ENCODE peak calls at places on chromosome 12, in seven cellular contexts. One of them, this sample, is unnamed.

GRCh38 chr12:80838708-80839107 is 99.0 kb downstream of the LIN7A start:
- DNase-seq in heart right ventricle: peak; percentile 11
- DNase-seq in upper lobe of left lung: peak; percentile 45
- DNase-seq in tibial artery: no peak
- DNase-seq in right lobe of liver: no peak
- DNase-seq in tibial nerve: no peak
- DNase-seq in astrocyte: peak; percentile 56
- DNase-seq in this sample: no peak

GRCh38 chr12:111100003-111100402 is 179.6 kb upstream of the MYL2 start:
- DNase-seq in heart right ventricle: no peak
- DNase-seq in upper lobe of left lung: no peak
- DNase-seq in tibial artery: no peak
- DNase-seq in right lobe of liver: no peak
- DNase-seq in tibial nerve: no peak
- DNase-seq in astrocyte: no peak
- DNase-seq in this sample: no peak

GRCh38 chr12:11460343-11461023 is 65.1 kb upstream of the PRB2 start:
- DNase-seq in heart right ventricle: no peak
- DNase-seq in upper lobe of left lung: no peak
- DNase-seq in tibial artery: no peak
- DNase-seq in right lobe of liver: no peak
- DNase-seq in tibial nerve: no peak
- DNase-seq in astrocyte: no peak
- DNase-seq in this sample: peak; percentile 46

GRCh38 chr12:4679711-4680110 is 30.8 kb downstream of the NDUFA9 start:
- DNase-seq in heart right ventricle: no peak
- DNase-seq in upper lobe of left lung: no peak
- DNase-seq in tibial artery: no peak
- DNase-seq in right lobe of liver: no peak
- DNase-seq in tibial nerve: no peak
- DNase-seq in astrocyte: no peak
- DNase-seq in this sample: no peak

GRCh38 chr12:50564948-50565297 is 60.1 kb downstream of the DIP2B start:
- DNase-seq in heart right ventricle: no peak
- DNase-seq in upper lobe of left lung: no peak
- DNase-seq in tibial artery: no peak
- DNase-seq in right lobe of liver: no peak
- DNase-seq in tibial nerve: no peak
- DNase-seq in astrocyte: no peak
- DNase-seq in this sample: no peak

GRCh38 chr12:75603475-75603874 is 92.1 kb upstream of the KRR1 start:
- DNase-seq in heart right ventricle: no peak
- DNase-seq in upper lobe of left lung: no peak
- DNase-seq in tibial artery: no peak
- DNase-seq in right lobe of liver: no peak
- DNase-seq in tibial nerve: no peak
- DNase-seq in astrocyte: peak; percentile 19
- DNase-seq in this sample: no peak

GRCh38 chr12:104632724-104633181 is 176.0 kb downstream of the CHST11 start:
- DNase-seq in heart right ventricle: no peak
- DNase-seq in upper lobe of left lung: no peak
- DNase-seq in tibial artery: no peak
- DNase-seq in right lobe of liver: no peak
- DNase-seq in tibial nerve: no peak
- DNase-seq in astrocyte: peak; percentile 76
- DNase-seq in this sample: no peak

GRCh38 chr12:49288412-49288853 is 6.5 kb upstream of the PRPH start:
- DNase-seq in heart right ventricle: no peak
- DNase-seq in upper lobe of left lung: peak; percentile 56
- DNase-seq in tibial artery: peak; percentile 62
- DNase-seq in right lobe of liver: no peak
- DNase-seq in tibial nerve: peak; percentile 69
- DNase-seq in astrocyte: no peak
- DNase-seq in this sample: peak; percentile 68

GRCh38 chr12:126617312-126617711 is 1552.1 kb downstream of the AACS start:
- DNase-seq in heart right ventricle: no peak
- DNase-seq in upper lobe of left lung: no peak
- DNase-seq in tibial artery: no peak
- DNase-seq in right lobe of liver: no peak
- DNase-seq in tibial nerve: no peak
- DNase-seq in astrocyte: no peak
- DNase-seq in this sample: no peak

GRCh38 chr12:113246478-113247122 is 25.3 kb downstream of the TPCN1 start:
- DNase-seq in heart right ventricle: no peak
- DNase-seq in upper lobe of left lung: peak; percentile 35
- DNase-seq in tibial artery: no peak
- DNase-seq in right lobe of liver: peak; percentile 67
- DNase-seq in tibial nerve: no peak
- DNase-seq in astrocyte: no peak
- DNase-seq in this sample: no peak

GRCh38 chr12:125518074-125518473 is 452.8 kb downstream of the AACS start:
- DNase-seq in heart right ventricle: no peak
- DNase-seq in upper lobe of left lung: no peak
- DNase-seq in tibial artery: no peak
- DNase-seq in right lobe of liver: no peak
- DNase-seq in tibial nerve: no peak
- DNase-seq in astrocyte: peak; percentile 18
- DNase-seq in this sample: no peak

GRCh38 chr12:128818065-128819022 is 5.4 kb downstream of the SLC15A4 start:
- DNase-seq in heart right ventricle: no peak
- DNase-seq in upper lobe of left lung: no peak
- DNase-seq in tibial artery: no peak
- DNase-seq in right lobe of liver: no peak
- DNase-seq in tibial nerve: no peak
- DNase-seq in astrocyte: peak; percentile 79
- DNase-seq in this sample: peak; percentile 33

GRCh38 chr12:132700212-132700913 is 10.3 kb upstream of the PGAM5 start:
- DNase-seq in heart right ventricle: no peak
- DNase-seq in upper lobe of left lung: no peak
- DNase-seq in tibial artery: no peak
- DNase-seq in right lobe of liver: no peak
- DNase-seq in tibial nerve: no peak
- DNase-seq in astrocyte: peak; percentile 31
- DNase-seq in this sample: no peak

GRCh38 chr12:88225776-88226175 is 83.7 kb downstream of the TMTC3 start:
- DNase-seq in heart right ventricle: no peak
- DNase-seq in upper lobe of left lung: no peak
- DNase-seq in tibial artery: no peak
- DNase-seq in right lobe of liver: no peak
- DNase-seq in tibial nerve: no peak
- DNase-seq in astrocyte: no peak
- DNase-seq in this sample: no peak

GRCh38 chr12:51482808-51483532 is 58.3 kb downstream of the SLC4A8 start:
- DNase-seq in heart right ventricle: no peak
- DNase-seq in upper lobe of left lung: no peak
- DNase-seq in tibial artery: no peak
- DNase-seq in right lobe of liver: no peak
- DNase-seq in tibial nerve: no peak
- DNase-seq in astrocyte: no peak
- DNase-seq in this sample: no peak

GRCh38 chr12:3061129-3061857 is 15.9 kb upstream of the TSPAN9 start:
- DNase-seq in heart right ventricle: no peak
- DNase-seq in upper lobe of left lung: no peak
- DNase-seq in tibial artery: no peak
- DNase-seq in right lobe of liver: no peak
- DNase-seq in tibial nerve: no peak
- DNase-seq in astrocyte: peak; percentile 41
- DNase-seq in this sample: no peak
- H3K27ac ChIP-seq in heart right ventricle: no peak overlapping the region
- H3K27ac ChIP-seq in upper lobe of left lung: no peak overlapping the region
- H3K27ac ChIP-seq in tibial artery: no peak overlapping the region
- H3K27ac ChIP-seq in right lobe of liver: no peak overlapping the region
- H3K27ac ChIP-seq in tibial nerve: no peak overlapping the region
- H3K27ac ChIP-seq in astrocyte: no peak overlapping the region
- H3K27ac ChIP-seq in this sample: no peak overlapping the region

GRCh38 chr12:42588981-42589464 is 523 bp downstream of the PRICKLE1 start:
- DNase-seq in heart right ventricle: peak; percentile 62
- DNase-seq in upper lobe of left lung: peak; percentile 31
- DNase-seq in tibial artery: peak; percentile 67
- DNase-seq in right lobe of liver: peak; percentile 25
- DNase-seq in tibial nerve: no peak
- DNase-seq in astrocyte: no peak
- DNase-seq in this sample: peak; percentile 43
- TF ChIP-seq CTCF in heart right ventricle: peak; percentile 58
- TF ChIP-seq CTCF in upper lobe of left lung: peak; percentile 34
- TF ChIP-seq CTCF in tibial artery: peak; percentile 41
- TF ChIP-seq CTCF in right lobe of liver: no peak
- TF ChIP-seq CTCF in tibial nerve: peak; percentile 52
- TF ChIP-seq CTCF in astrocyte: peak; percentile 33
- TF ChIP-seq CTCF in this sample: peak; percentile 89

DNA sequence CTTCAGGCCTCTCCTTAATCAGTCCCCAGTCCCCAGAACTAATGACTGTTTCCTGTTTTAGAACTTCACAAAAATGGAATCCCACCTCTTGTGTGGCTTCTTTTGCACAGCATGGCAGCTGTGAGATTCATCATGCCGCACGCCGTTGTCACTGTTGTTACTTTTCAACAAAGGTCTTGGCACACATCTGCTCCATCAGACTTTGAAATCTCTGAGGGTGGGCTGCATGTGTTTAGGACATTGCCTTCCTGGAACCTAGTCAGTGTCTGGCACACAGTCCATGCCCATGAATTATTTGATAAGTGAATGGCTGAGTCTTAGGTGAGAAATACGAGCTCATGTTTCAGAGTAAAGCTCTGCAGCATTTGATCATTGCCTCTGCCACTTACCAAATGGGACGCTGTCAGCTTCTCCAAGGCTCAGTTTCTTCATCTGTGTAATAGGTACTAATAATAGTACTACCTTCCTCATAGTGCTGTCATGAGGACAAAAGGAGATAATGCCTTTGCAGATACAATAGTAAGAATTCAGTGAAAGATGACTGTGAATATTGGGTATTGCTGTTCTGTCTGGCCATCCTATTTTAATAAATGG is 90.4 kb downstream of the SRRM4 start:
- DNase-seq in heart right ventricle: no peak
- DNase-seq in upper lobe of left lung: no peak
- DNase-seq in tibial artery: no peak
- DNase-seq in right lobe of liver: no peak
- DNase-seq in tibial nerve: no peak
- DNase-seq in astrocyte: no peak
- DNase-seq in this sample: no peak
- H3K27ac ChIP-seq in heart right ventricle: no peak overlapping the region
- H3K27ac ChIP-seq in upper lobe of left lung: no peak overlapping the region
- H3K27ac ChIP-seq in tibial artery: no peak overlapping the region
- H3K27ac ChIP-seq in right lobe of liver: no peak overlapping the region
- H3K27ac ChIP-seq in tibial nerve: no peak overlapping the region
- H3K27ac ChIP-seq in astrocyte: no peak overlapping the region
- H3K27ac ChIP-seq in this sample: no peak overlapping the region

DNA sequence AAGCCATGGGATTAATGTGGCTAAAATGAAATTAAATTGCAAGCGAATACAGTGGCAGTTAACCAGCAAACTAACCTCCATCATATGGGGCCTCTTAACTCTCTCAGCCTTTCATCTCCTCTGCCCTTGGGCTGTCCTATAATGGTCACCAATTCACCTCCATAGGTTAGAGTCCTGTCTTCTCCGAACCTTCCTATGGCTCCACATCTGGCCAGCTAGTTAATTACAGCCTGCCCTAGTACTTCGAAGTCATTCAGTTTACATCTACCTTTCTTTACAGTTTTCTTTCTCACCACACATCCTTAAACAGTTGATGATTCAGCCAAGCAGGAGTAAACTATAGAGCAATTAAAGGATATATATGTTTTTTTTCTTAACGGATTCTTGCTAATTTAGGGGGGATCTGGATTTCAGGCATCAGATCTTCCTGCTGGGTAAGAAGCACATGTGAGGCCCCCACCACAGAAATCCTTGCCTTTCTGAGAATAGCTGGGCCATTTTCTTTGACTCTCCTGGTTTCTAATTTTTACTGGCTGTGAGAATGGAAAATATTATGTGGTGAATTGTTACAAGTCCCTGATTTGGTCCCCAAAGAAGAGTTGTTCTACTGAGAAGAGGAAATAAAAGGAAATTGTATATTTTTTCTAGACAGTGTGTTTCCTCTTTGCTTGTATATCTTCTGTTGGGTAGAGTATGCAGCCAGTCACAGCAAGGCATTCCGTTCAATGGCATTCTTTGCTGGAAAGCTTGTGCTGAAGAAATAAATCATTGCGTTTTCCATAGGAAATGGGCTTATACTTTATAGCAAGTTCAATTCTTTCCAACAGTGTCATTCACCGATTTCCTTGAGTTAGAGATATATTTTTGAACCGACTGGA is 16.7 kb downstream of the HMGA2 start:
- DNase-seq in heart right ventricle: no peak
- DNase-seq in upper lobe of left lung: no peak
- DNase-seq in tibial artery: no peak
- DNase-seq in right lobe of liver: no peak
- DNase-seq in tibial nerve: no peak
- DNase-seq in astrocyte: no peak
- DNase-seq in this sample: no peak
- TF ChIP-seq CTCF in heart right ventricle: no peak
- TF ChIP-seq CTCF in upper lobe of left lung: no peak
- TF ChIP-seq CTCF in tibial artery: no peak
- TF ChIP-seq CTCF in right lobe of liver: no peak
- TF ChIP-seq CTCF in tibial nerve: no peak
- TF ChIP-seq CTCF in astrocyte: no peak
- TF ChIP-seq CTCF in this sample: no peak

DNA sequence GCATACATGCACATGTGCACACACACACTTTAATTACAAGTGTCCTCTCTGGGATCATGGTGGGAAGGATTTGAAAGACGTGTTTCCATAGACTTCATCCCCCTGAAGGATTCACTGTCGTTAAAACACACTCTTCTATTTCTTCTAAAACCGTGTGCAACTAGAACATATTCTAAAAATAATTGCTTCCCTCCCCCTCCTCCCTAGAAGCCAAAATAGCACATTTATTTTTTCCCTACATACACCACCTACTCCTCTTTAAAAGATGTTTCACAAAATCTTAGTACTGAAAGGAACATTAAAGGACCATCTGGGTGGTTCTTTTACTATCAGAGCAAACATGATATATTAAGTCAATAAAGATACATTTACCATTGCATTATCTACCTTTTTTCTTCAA is 142.4 kb downstream of the PPM1H start:
- DNase-seq in heart right ventricle: no peak
- DNase-seq in upper lobe of left lung: no peak
- DNase-seq in tibial artery: no peak
- DNase-seq in right lobe of liver: no peak
- DNase-seq in tibial nerve: no peak
- DNase-seq in astrocyte: no peak
- DNase-seq in this sample: no peak
- H3K27ac ChIP-seq in heart right ventricle: no peak overlapping the region
- H3K27ac ChIP-seq in upper lobe of left lung: no peak overlapping the region
- H3K27ac ChIP-seq in tibial artery: peak overlapping the region; percentile 52
- H3K27ac ChIP-seq in right lobe of liver: no peak overlapping the region
- H3K27ac ChIP-seq in tibial nerve: no peak overlapping the region
- H3K27ac ChIP-seq in astrocyte: no peak overlapping the region
- H3K27ac ChIP-seq in this sample: no peak overlapping the region

This sample was measured in RWPE1.